ENCODE peak calls at places on chromosomes 4 and X, in six cellular contexts. M, R, E, S, O and X are unnamed samples.

GRCh38 chrX:110675866-110676265 is 119.8 kb downstream of the CHRDL1 start:
- DNase-seq in S (no peak), E (no peak), M (no peak), R (no peak), O (no peak), X (no peak)

GRCh38 chr4:84796388-84796787 is 170.1 kb downstream of the WDFY3 start:
- DNase-seq in R (no peak), S (no peak), M (no peak), E (peak), O (no peak), X (no peak)

GRCh38 chrX:47060708-47061107 is 17.5 kb upstream of the RGN start:
- DNase-seq in S (no peak), E (no peak), M (no peak), R (no peak), O (no peak), X (no peak)

GRCh38 chrX:73577368-73577767 is 14.4 kb downstream of the CHIC1 start:
- DNase-seq in E (peak), O (no peak), S (no peak), R (peak), M (peak), X (peak)

GRCh38 chr4:27048350-27049100 is 187.9 kb downstream of the STIM2 start:
- DNase-seq in R (peak), M (peak), S (no peak), E (peak), O (no peak), X (peak)

GRCh38 chr4:157885785-157886184 is 287.0 kb downstream of the GASK1B start:
- DNase-seq in S (no peak), E (no peak), M (no peak), R (no peak), O (no peak), X (no peak)

GRCh38 chr4:68079918-68080317 is 49.8 kb downstream of the TMPRSS11F start:
- DNase-seq in O (no peak), M (no peak), E (peak), S (no peak), R (no peak), X (no peak)

GRCh38 chr4:39621582-39621981 is 17.1 kb downstream of the SMIM14 start:
- DNase-seq in R (no peak), M (peak), O (no peak), S (peak), E (peak), X (peak)

GRCh38 chr4:178681871-178682270 is 1239.6 kb upstream of the AGA start:
- DNase-seq in O (no peak), E (no peak), R (no peak), S (no peak), M (no peak), X (no peak)

GRCh38 chr4:4987656-4988055 is 31.6 kb downstream of the CYTL1 start:
- DNase-seq in O (no peak), R (no peak), E (no peak), S (no peak), M (no peak), X (no peak)

GRCh38 chrX:9611436-9612145 is 146.7 kb downstream of the TBL1X start:
- DNase-seq in O (no peak), S (no peak), M (no peak), E (no peak), R (peak), X (peak)

GRCh38 chrX:38431525-38431924 is 79.1 kb downstream of the OTC start:
- DNase-seq in S (no peak), M (no peak), O (no peak), R (no peak), E (no peak), X (no peak)

GRCh38 chrX:106716004-106716403 is 10.5 kb upstream of the RNF128 start:
- DNase-seq in O (no peak), E (no peak), M (peak), R (no peak), S (no peak), X (no peak)

GRCh38 chrX:135931644-135932487 is 38.4 kb downstream of the SAGE1 start:
- DNase-seq in R (peak), S (peak), E (peak), M (peak), O (peak), X (peak)

GRCh38 chr4:6701371-6701770 is 7.7 kb downstream of the S100P start:
- DNase-seq in O (peak), S (peak), E (peak), M (no peak), R (no peak), X (no peak)

GRCh38 chrX:66731398-66731797 is 92.5 kb upstream of the EDA2R start:
- DNase-seq in O (no peak), R (peak), E (peak), S (no peak), M (peak), X (peak)

GRCh38 chrX:16946361-16946964 is at the start of gene REPS2:
- DNase-seq in R (peak), S (peak), M (peak), O (peak), E (peak), X (peak)

GRCh38 chr4:5885733-5886132 is 7.2 kb downstream of the CRMP1 start:
- DNase-seq in R (no peak), S (no peak), O (no peak), M (no peak), E (no peak), X (no peak)

GRCh38 chrX:31279359-31279758 is 207.5 kb upstream of the FTHL17 start:
- DNase-seq in M (peak), O (no peak), R (no peak), S (peak), E (peak), X (peak)

GRCh38 chrX:275967-276587 is 5.1 kb upstream of the PLCXD1 start:
- DNase-seq in E (peak), O (no peak), R (peak), S (peak), M (peak), X (peak)

GRCh38 chr4:7410470-7410869 is 24.3 kb downstream of the PSAPL1 start:
- DNase-seq in S (no peak), R (no peak), O (no peak), E (no peak), M (peak), X (peak)

GRCh38 chrX:2654436-2655340 is 36.4 kb upstream of the CD99 start:
- DNase-seq in E (no peak), R (no peak), S (no peak), M (no peak), O (no peak), X (no peak)

GRCh38 chr4:54110019-54110416 is 10.1 kb downstream of the GSX2 start:
- DNase-seq in S (no peak), O (no peak), E (no peak), R (no peak), M (no peak), X (no peak)

GRCh38 chr4:54107951-54108740 is 8.2 kb downstream of the GSX2 start:
- DNase-seq in E (peak), R (no peak), S (peak), M (no peak), O (no peak), X (no peak)

GRCh38 chr4:54104907-54105306 is 4.9 kb downstream of the GSX2 start:
- DNase-seq in O (no peak), S (no peak), M (no peak), E (no peak), R (no peak), X (no peak)

DNA sequence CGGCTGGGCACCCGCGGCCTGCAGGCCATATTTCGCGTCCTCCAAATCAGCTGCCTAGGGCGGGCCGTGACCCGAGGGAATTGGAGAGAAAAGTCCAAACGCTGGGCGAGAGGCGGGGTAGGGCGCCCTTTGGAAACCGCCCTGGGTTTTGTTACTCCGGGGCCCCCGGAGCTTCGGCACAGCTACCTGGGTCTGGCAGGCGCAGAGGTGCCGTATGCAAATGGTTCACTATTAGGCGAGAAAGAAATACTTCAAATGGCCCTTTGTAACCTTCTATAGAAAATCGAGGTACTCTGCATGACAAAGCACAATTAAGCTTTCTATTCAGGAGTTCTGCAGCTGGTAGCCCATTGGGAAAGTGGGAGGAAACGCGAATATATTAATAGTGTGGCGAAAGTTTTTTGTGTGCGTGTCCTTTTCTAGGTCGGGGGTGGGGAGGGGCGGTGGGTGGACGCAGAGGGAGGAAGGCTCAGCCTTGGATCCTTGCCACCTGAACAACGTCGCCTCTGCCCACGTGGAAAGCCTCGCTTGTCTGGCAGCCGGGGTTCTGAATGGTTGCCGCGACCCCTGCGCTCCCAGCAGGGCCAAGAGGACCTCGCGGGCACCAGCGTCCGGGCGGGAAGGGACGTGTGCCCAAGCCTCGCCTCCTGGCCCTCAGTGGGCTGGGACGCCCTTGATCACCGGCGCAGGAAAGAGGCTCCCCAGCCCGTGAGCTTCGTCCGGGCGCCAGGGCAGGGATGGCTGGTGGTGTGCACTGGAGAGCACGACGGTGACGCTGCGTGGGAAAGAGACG is 9.5 kb downstream of the GSX2 start:
- DNase-seq in O (no peak), M (no peak), E (peak), S (peak), R (no peak), X (no peak)
- H2AK5ac ChIP-seq in O (no peak), M (no peak), E (no peak), S (no peak), R (no peak), X (no peak)

DNA sequence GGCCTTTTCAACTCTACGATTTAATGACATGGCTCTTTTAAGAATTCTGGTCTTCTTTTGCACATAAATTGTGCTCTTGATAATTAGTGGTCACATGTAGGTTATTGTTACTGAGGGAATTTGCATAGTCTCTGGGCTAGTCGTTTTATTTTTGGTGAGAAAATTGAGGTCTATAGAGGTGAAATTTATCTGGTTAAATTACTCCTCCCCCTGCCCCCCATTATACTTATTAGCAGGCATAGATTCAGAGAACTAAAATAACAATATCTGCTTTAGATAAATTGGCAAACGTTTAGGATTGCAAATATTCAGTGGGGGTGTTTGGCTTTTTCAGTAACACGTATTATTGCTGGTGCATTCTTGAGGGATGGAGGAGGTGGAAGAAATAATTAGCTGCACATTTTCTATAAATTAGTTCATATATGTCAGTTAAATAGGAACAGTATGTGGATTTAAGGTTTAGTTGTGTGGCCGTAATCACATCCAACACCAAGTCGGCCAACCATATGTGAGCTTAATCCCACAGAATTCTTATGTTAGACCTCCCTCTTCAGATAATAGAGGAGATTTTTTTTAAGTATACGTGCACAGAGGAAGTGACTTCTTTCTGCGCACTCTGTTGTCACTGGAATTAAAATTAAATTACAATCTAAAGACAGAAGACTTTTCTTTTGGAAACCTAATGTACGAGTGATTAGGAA is 1.9 kb downstream of the SEPTIN11 start:
- DNase-seq in R (no peak), E (no peak), M (no peak), O (no peak), S (no peak), X (no peak)
- H3K4ac ChIP-seq in R (no peak), E (no peak), M (peak), O (no peak), S (no peak), X (no peak)

DNA sequence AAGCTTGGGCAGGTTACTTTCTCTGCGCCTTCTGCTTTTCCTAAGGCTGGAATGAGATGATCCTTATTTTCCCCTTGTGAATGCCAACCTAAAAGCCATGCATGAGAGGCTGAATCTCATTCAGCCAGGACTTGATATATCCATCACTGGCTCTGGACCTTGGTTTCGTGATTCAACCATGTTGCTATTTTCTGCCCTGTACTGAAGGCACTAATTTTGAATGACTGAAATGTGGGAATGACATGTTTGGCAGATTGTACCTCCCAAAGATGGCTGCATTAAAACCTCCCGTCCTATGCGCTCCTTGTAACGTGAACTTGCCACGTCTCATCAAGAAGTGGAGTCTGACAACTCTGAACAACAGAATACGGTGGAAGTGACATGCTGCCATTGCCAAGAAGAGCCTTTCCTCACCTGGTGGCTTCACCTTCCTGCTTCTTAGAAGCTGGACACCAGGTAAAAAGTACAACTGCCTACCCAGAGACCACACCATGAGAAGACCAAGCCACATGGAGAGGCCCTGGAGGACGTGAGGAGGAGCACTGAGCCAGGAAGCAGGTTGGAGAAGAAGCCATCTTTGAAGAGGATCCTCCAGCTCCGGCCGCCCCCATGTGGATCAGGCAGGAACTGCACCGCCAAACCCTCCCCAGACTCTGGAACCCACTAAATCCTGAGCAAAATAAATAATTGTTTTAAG is 174.5 kb downstream of the NSUN7 start:
- DNase-seq in E (peak), O (no peak), R (peak), M (peak), S (peak), X (peak)
- H2BK15ac ChIP-seq in E (no peak), O (no peak), R (no peak), M (peak), S (no peak), X (no peak)

GRCh38 chrX:105662248-105662647 is 160.1 kb upstream of the NRK start:
- DNase-seq in O (no peak), S (no peak), E (no peak), M (no peak), R (no peak), X (no peak)

DNA sequence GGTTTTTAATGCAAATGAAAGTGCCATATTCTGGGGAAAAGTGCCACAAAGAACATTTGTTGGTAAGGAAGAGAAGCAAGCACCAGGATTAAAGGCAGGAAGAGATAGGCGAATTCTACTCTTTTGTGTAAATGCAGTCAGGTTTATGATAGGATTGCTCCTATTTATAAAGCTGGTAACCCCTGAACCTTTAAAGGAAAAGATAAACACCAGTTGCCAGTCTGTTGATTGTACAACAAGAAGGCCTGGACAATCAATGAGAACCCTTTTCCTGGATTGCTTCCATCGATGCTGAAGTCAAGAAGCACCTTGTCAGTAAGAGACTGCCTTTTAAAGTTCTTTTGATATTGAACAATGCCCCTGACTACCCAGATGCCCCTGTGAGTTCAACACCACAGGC is 158.1 kb upstream of the NRK start:
- DNase-seq in S (no peak), R (peak), E (no peak), O (no peak), M (no peak), X (no peak)
- H2AK5ac ChIP-seq in S (no peak), R (no peak), E (no peak), O (no peak), M (no peak), X (no peak)

DNA sequence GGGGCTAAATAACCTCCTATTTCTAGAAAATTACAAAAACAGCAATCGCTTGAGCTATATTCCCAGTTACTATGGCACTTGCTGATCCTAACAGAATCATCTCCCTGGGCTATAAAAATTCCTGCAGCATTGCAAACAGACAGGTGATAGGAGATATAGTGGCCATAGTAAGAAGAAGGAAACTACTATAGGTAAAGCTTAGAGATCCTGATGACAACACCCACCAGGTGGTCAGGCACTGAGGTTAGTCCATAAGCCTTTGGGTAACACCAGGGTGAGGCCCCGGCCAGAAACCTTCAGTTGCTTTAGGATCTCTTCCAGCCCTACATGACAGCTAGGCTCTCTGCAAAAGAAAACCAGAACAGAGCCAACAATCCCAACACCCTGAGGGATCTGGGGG is 197.9 kb upstream of the PPP1R2C start:
- DNase-seq in S (no peak), E (no peak), R (no peak), O (no peak), M (no peak), X (no peak)
- H3K4ac ChIP-seq in S (no peak), E (no peak), R (no peak), O (no peak), M (no peak), X (peak)

GRCh38 chr4:73836373-73837269 is at the start of gene CXCL6:
- DNase-seq in S (peak), O (no peak), R (peak), M (no peak), E (peak), X (peak)
- H2BK15ac ChIP-seq in S (no peak), O (peak), R (no peak), M (no peak), E (no peak), X (peak)

GRCh38 chr4:57148177-57148576 is 38.0 kb upstream of the IGFBP7 start:
- DNase-seq in M (no peak), R (no peak), O (no peak), S (no peak), E (no peak), X (peak)
- H2AK5ac ChIP-seq in M (peak), R (no peak), O (no peak), S (no peak), E (no peak), X (peak)

GRCh38 chrX:53681661-53682060 is 4.9 kb downstream of the HUWE1 start:
- DNase-seq in R (no peak), E (no peak), O (no peak), M (peak), S (no peak), X (no peak)

GRCh38 chrX:53685711-53686110 is 808 bp downstream of the HUWE1 start:
- DNase-seq in M (peak), O (no peak), S (no peak), R (no peak), E (no peak), X (no peak)

GRCh38 chrX:53682885-53683555 is 3.5 kb downstream of the HUWE1 start:
- DNase-seq in M (peak), O (no peak), R (no peak), E (peak), S (peak), X (peak)

GRCh38 chrX:53684415-53685192 is 1.9 kb downstream of the HUWE1 start:
- DNase-seq in R (no peak), E (peak), S (no peak), M (no peak), O (no peak), X (no peak)

GRCh38 chrX:53683556-53684414 is 2.7 kb downstream of the HUWE1 start:
- DNase-seq in R (peak), E (peak), O (peak), S (peak), M (peak), X (peak)
- H3K4ac ChIP-seq in R (no peak), E (peak), O (no peak), S (no peak), M (peak), X (peak)

DNA sequence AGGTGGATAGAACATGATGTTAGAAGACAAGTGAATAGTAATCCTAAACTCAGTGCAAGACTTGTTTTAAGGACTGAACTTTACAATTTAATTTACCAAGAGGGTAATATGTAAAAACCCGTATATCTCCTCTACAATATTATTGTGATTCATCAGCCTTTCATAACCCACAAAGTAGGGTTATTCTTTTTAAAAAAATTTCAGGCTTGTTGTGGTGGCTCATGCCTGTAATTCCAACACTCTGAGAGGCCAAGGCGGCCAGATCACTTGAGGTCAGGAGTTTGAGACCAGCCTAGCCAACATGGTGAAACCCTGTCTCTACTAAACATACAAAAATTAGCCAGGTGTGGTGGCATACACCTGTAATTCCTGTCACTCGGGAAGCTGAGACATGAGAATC is 7.2 kb downstream of the IBSP start:
- DNase-seq in R (no peak), E (no peak), O (no peak), S (no peak), M (peak), X (no peak)
- H2BK15ac ChIP-seq in R (no peak), E (no peak), O (no peak), S (no peak), M (no peak), X (no peak)

DNA sequence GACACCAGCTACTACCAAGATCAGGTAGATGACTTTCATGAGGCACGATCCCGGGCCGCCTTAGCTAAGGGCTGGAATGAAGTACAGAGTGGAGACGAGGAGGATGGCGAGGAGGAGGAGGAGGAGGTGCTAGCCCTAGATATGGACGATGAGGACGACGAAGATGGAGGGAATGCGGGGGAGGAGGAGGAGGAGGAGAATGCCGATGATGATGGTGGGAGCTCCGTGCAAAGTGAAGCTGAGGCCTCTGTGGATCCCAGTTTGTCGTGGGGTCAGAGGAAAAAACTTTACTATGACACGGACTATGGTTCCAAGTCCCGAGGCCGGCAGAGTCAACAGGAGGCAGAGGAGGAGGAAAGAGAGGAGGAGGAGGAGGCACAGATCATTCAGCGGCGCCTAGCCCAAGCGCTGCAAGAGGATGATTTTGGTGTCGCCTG is 481 bp downstream of the UTP3 start:
- DNase-seq in E (peak), S (no peak), R (no peak), O (no peak), M (no peak), X (no peak)
- H2AK5ac ChIP-seq in E (peak), S (no peak), R (peak), O (peak), M (peak), X (no peak)